ENCODE peak calls at places on chromosomes 5 and 9, in eight cellular contexts. D is left ventricle myocardium inferior, L is astrocyte, X is endodermal cell, I is colonic mucosa, J is A549, E is dorsolateral prefrontal cortex, C is HL-60. N is an unnamed sample.

GRCh38 chr5:13866792-13867191 is 77.7 kb downstream of the DNAH5 start:
- DNase-seq in D (peak), L (peak), X (peak), I (no peak), J (peak), E (peak), C (no peak), N (peak)

GRCh38 chr5:1821862-1822261 is 20.7 kb downstream of the NDUFS6 start:
- DNase-seq in D (no peak), L (no peak), X (no peak), I (no peak), J (no peak), E (no peak), C (no peak), N (no peak)

GRCh38 chr5:76608833-76609232 is 14.4 kb downstream of the F2RL2 start:
- DNase-seq in D (no peak), L (peak), X (no peak), I (no peak), J (peak), E (no peak), C (no peak), N (peak)

GRCh38 chr9:96883922-96884321 is 29.6 kb upstream of the ZNF782 start:
- DNase-seq in D (no peak), L (no peak), X (no peak), I (no peak), J (no peak), E (no peak), C (peak), N (no peak)

GRCh38 chr5:95958308-95959014 is 3.2 kb downstream of the ELL2 start:
- DNase-seq in D (no peak), L (peak), X (no peak), I (no peak), J (peak), E (no peak), C (no peak), N (peak)

GRCh38 chr5:96657068-96657467 is 5.1 kb upstream of the CAST start:
- DNase-seq in D (no peak), L (peak), X (no peak), I (peak), J (peak), E (no peak), C (peak), N (peak)

GRCh38 chr5:38978036-38978435 is 96.2 kb downstream of the RICTOR start:
- DNase-seq in D (no peak), L (no peak), X (no peak), I (no peak), J (no peak), E (no peak), C (no peak), N (no peak)

GRCh38 chr9:116806075-116806474 is 119.0 kb downstream of the TRIM32 start:
- DNase-seq in D (no peak), L (no peak), X (peak), I (no peak), J (peak), E (no peak), C (no peak), N (peak)

GRCh38 chr9:68746564-68746963 is 41.5 kb downstream of the PIP5K1B start:
- DNase-seq in D (no peak), L (no peak), X (no peak), I (no peak), J (no peak), E (no peak), C (no peak), N (no peak)

GRCh38 chr5:37735649-37736347 is 104.0 kb downstream of the GDNF start:
- DNase-seq in D (no peak), L (peak), X (no peak), I (no peak), J (no peak), E (peak), C (no peak), N (no peak)

GRCh38 chr5:92372766-92373165 is 989.6 kb upstream of the ARRDC3 start:
- DNase-seq in D (no peak), L (peak), X (no peak), I (no peak), J (no peak), E (no peak), C (no peak), N (peak)

GRCh38 chr9:86202338-86202882 is 57.0 kb downstream of the C9orf153 start:
- DNase-seq in D (no peak), L (peak), X (peak), I (no peak), J (peak), E (no peak), C (peak), N (peak)

GRCh38 chr5:143662020-143662419 is 149.9 kb upstream of the HMHB1 start:
- DNase-seq in D (no peak), L (no peak), X (no peak), I (no peak), J (no peak), E (no peak), C (no peak), N (no peak)

GRCh38 chr9:124000784-124001444 is 10.7 kb upstream of the LHX2 start:
- DNase-seq in D (no peak), L (no peak), X (no peak), I (no peak), J (no peak), E (no peak), C (no peak), N (no peak)

GRCh38 chr5:77396017-77396416 is 96.1 kb downstream of the WDR41 start:
- DNase-seq in D (no peak), L (no peak), X (no peak), I (no peak), J (no peak), E (no peak), C (no peak), N (no peak)

GRCh38 chr5:107474724-107475489 is 195.8 kb downstream of the EFNA5 start:
- DNase-seq in D (no peak), L (no peak), X (no peak), I (no peak), J (peak), E (no peak), C (no peak), N (no peak)
- H3K27ac ChIP-seq in D (peak), L (no peak), X (no peak), I (no peak), J (peak), E (no peak), C (peak), N (no peak)

GRCh38 chr5:129171194-129171944 is 76.8 kb downstream of the ISOC1 start:
- DNase-seq in D (no peak), L (no peak), X (no peak), I (no peak), J (no peak), E (no peak), C (no peak), N (no peak)

GRCh38 chr5:129177451-129177850 is 82.9 kb downstream of the ISOC1 start:
- DNase-seq in D (no peak), L (no peak), X (peak), I (no peak), J (no peak), E (no peak), C (no peak), N (peak)

GRCh38 chr5:129174447-129174846 is 79.9 kb downstream of the ISOC1 start:
- DNase-seq in D (no peak), L (no peak), X (no peak), I (no peak), J (no peak), E (no peak), C (no peak), N (no peak)

GRCh38 chr5:129172561-129172960 is 78.0 kb downstream of the ISOC1 start:
- DNase-seq in D (no peak), L (no peak), X (no peak), I (no peak), J (peak), E (no peak), C (no peak), N (peak)
- H3K27ac ChIP-seq in D (no peak), L (no peak), X (no peak), I (no peak), J (no peak), E (no peak), C (no peak), N (no peak)

GRCh38 chr5:139374909-139375308 is 8.2 kb downstream of the SLC23A1 start:
- DNase-seq in D (no peak), L (no peak), X (peak), I (no peak), J (no peak), E (no peak), C (no peak), N (no peak)
- H3K27ac ChIP-seq in D (peak), L (no peak), X (no peak), I (no peak), J (peak), E (no peak), C (no peak), N (no peak)

DNA sequence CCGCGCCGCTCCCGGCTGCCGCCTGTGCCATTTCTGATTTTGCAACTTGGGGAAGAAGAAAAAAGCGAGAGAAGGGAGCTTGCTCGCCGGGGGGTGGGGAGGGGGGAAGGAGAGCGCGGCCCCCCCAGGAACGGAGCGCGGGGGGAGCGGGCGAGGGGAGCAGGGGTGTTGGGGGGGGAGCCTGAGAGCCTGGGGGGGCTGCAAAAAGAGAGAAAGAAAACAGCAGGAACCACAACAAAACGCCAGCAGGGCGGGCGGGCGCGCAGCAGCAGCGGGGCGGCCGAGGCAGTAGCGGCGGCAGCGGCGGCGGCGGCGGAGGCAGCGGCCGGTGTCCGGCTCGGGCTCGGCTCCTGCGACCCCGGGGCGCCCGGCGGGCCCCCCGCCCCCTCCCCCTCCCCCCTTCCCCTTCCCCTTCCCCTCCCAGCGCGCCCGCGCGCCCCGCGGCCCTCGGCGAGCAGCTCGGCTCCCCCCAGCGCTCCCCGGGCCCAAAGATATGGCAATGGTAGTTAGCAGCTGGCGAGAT is 1.6 kb downstream of the NR2F1 start:
- DNase-seq in D (no peak), L (no peak), X (peak), I (no peak), J (no peak), E (no peak), C (no peak), N (no peak)
- H3K27ac ChIP-seq in D (no peak), L (peak), X (peak), I (no peak), J (peak), E (peak), C (no peak), N (no peak)

GRCh38 chr9:34732886-34733285 is 22.9 kb upstream of the CCL21 start:
- DNase-seq in D (no peak), L (no peak), X (no peak), I (no peak), J (no peak), E (no peak), C (no peak), N (no peak)
- H3K27ac ChIP-seq in D (no peak), L (no peak), X (no peak), I (no peak), J (no peak), E (no peak), C (no peak), N (no peak)